ENCODE peak calls at places on chromosomes 2 and 18, in nine cellular contexts. J, M, T, A, V, P, B, O and U are unnamed samples.
A peak's percentile ranks its signal among the peaks of the same experiment; 100 is the strongest.

GRCh38 chr2:108993095-108993937 is 4.3 kb upstream of the EDAR start:
- DNase-seq in P (no peak), O (no peak), B (no peak), J (no peak), V (no peak), T (no peak), A (no peak), M (no peak), U (no peak)

GRCh38 chr2:207928079-207928478 is 97.2 kb downstream of the PLEKHM3 start:
- DNase-seq in J (no peak), M (no peak), P (no peak), V (no peak), O (no peak), A (no peak), T (no peak), B (no peak), U (no peak)

GRCh38 chr2:9264301-9264700 is 57.7 kb downstream of the ASAP2 start:
- DNase-seq in A (no peak), M (no peak), B (no peak), O (no peak), V (no peak), J (no peak), T (no peak), P (no peak), U (no peak)

GRCh38 chr2:237972211-237972610 is 5.4 kb downstream of the UBE2F start:
- DNase-seq in B (no peak), P (no peak), M (no peak), J (no peak), A (no peak), V (no peak), T (no peak), O (no peak), U (no peak)

GRCh38 chr18:76986391-76986790 is 146.2 kb downstream of the MBP start:
- DNase-seq in A (no peak), P (no peak), J (no peak), O (no peak), V (no peak), T (no peak), B (no peak), M (no peak), U (no peak)

GRCh38 chr18:79489900-79490592 is 94.3 kb downstream of the NFATC1 start:
- DNase-seq in V (no peak), A (no peak), T (peak; percentile 16), O (no peak), P (no peak), J (no peak), B (no peak), M (no peak), U (no peak)

GRCh38 chr2:172342611-172343010 is 84.8 kb upstream of the ITGA6 start:
- DNase-seq in T (no peak), O (no peak), V (no peak), M (no peak), B (no peak), J (no peak), P (no peak), A (no peak), U (no peak)

GRCh38 chr18:6009751-6010150 is 114.4 kb upstream of the TMEM200C start:
- DNase-seq in M (no peak), B (no peak), T (no peak), V (no peak), J (no peak), O (no peak), P (no peak), A (no peak), U (no peak)

GRCh38 chr2:160305081-160305750 is 105.1 kb upstream of the ITGB6 start:
- DNase-seq in A (no peak), T (no peak), P (peak; percentile 68), V (no peak), O (no peak), J (no peak), B (no peak), M (no peak), U (no peak)

GRCh38 chr18:2147866-2148265 is 423.4 kb downstream of the METTL4 start:
- DNase-seq in J (no peak), T (no peak), B (no peak), V (no peak), M (no peak), A (no peak), O (no peak), P (peak; percentile 89), U (no peak)

GRCh38 chr2:159573294-159573693 is 43.1 kb downstream of the BAZ2B start:
- DNase-seq in B (no peak), M (no peak), J (no peak), T (no peak), V (no peak), A (no peak), P (no peak), O (no peak), U (no peak)

GRCh38 chr18:59056706-59057492 is 82.8 kb upstream of the SEC11C start:
- DNase-seq in A (peak; percentile 65), V (peak; percentile 88), P (peak; percentile 23), B (peak; percentile 84), J (peak; percentile 77), T (peak; percentile 79), O (peak; percentile 30), M (peak; percentile 73), U (peak; percentile 42)

GRCh38 chr2:38835015-38835601 is 40.6 kb downstream of the DHX57 start:
- DNase-seq in B (no peak), O (no peak), T (no peak), A (peak; percentile 22), M (peak; percentile 28), P (no peak), V (peak; percentile 25), J (no peak), U (no peak)

GRCh38 chr2:98085649-98086048 is 1.3 kb upstream of the VWA3B start:
- DNase-seq in P (no peak), V (no peak), A (no peak), T (no peak), B (no peak), M (no peak), O (no peak), J (no peak), U (no peak)

GRCh38 chr2:240250985-240251847 is 110.8 kb upstream of the OTOS start:
- DNase-seq in M (peak; percentile 20), O (no peak), J (no peak), P (peak; percentile 86), B (peak; percentile 72), T (peak; percentile 92), A (no peak), V (peak; percentile 68), U (no peak)

GRCh38 chr18:36249392-36249791 is 48.1 kb upstream of the FHOD3 start:
- DNase-seq in O (no peak), V (no peak), A (no peak), T (no peak), B (no peak), P (no peak), M (no peak), J (no peak), U (no peak)

GRCh38 chr2:190534310-190535118 is at the start of gene NEMP2:
- DNase-seq in J (peak; percentile 76), B (peak; percentile 88), P (no peak), T (peak; percentile 85), M (peak; percentile 86), A (peak; percentile 93), O (peak; percentile 79), V (peak; percentile 74), U (peak; percentile 89)

GRCh38 chr2:60565472-60565871 is 12.0 kb upstream of the BCL11A start:
- DNase-seq in A (peak; percentile 88), P (no peak), V (no peak), T (peak; percentile 12), O (no peak), M (no peak), J (no peak), B (peak; percentile 37), U (no peak)

GRCh38 chr2:172806426-172807008 is 70.9 kb downstream of the RAPGEF4 start:
- DNase-seq in M (peak; percentile 30), B (peak; percentile 16), O (no peak), P (peak; percentile 24), J (no peak), A (peak; percentile 94), T (no peak), V (no peak), U (peak; percentile 36)

GRCh38 chr2:132757676-132758075 is 87.7 kb upstream of the LYPD1 start:
- DNase-seq in V (no peak), A (no peak), O (no peak), B (no peak), J (no peak), P (no peak), T (no peak), M (no peak), U (no peak)

GRCh38 chr18:58784601-58785137 is 80.0 kb upstream of the ZNF532 start:
- DNase-seq in A (no peak), V (peak; percentile 34), J (no peak), O (no peak), T (no peak), P (no peak), B (peak; percentile 23), M (no peak), U (no peak)

GRCh38 chr2:8475349-8476045 is 206.4 kb upstream of the ID2 start:
- DNase-seq in P (no peak), T (no peak), A (no peak), M (peak; percentile 40), J (no peak), O (no peak), V (no peak), B (no peak), U (peak; percentile 46)

GRCh38 chr2:165067958-165068612 is 112.8 kb upstream of the SLC38A11 start:
- DNase-seq in J (no peak), V (peak; percentile 70), M (no peak), T (peak; percentile 18), O (no peak), B (peak; percentile 78), P (peak; percentile 21), A (no peak), U (no peak)

GRCh38 chr2:36538345-36538744 is 59.6 kb downstream of the FEZ2 start:
- DNase-seq in V (no peak), B (no peak), J (no peak), P (no peak), A (no peak), O (no peak), T (no peak), M (no peak), U (no peak)

GRCh38 chr18:22469061-22469689 is 51.5 kb upstream of the CTAGE1 start:
- DNase-seq in M (no peak), P (no peak), A (no peak), J (no peak), T (no peak), B (no peak), V (no peak), O (no peak), U (no peak)

GRCh38 chr2:17318013-17318412 is 200.2 kb downstream of the RAD51AP2 start:
- DNase-seq in A (no peak), V (no peak), B (no peak), M (no peak), T (no peak), P (no peak), J (no peak), O (no peak), U (no peak)

GRCh38 chr18:76524900-76525698 is 30.1 kb upstream of the ZNF516 start:
- DNase-seq in B (peak; percentile 73), O (no peak), P (peak; percentile 12), M (no peak), J (no peak), T (peak; percentile 52), V (peak; percentile 34), A (no peak), U (no peak)

GRCh38 chr2:183291436-183291835 is 167.2 kb downstream of the NUP35 start:
- DNase-seq in V (no peak), M (no peak), J (no peak), O (no peak), A (no peak), P (no peak), T (no peak), B (no peak), U (no peak)

GRCh38 chr2:106965611-106966010 is 79.6 kb upstream of the ST6GAL2 start:
- DNase-seq in O (no peak), V (no peak), P (no peak), A (no peak), B (no peak), J (no peak), T (no peak), M (no peak), U (no peak)

GRCh38 chr2:215137741-215138340 is 585 bp downstream of the ABCA12 start:
- DNase-seq in A (no peak), O (no peak), B (no peak), M (no peak), V (no peak), P (peak; percentile 21), T (no peak), J (no peak), U (no peak)

GRCh38 chr2:23312996-23313606 is 71.9 kb upstream of the KLHL29 start:
- DNase-seq in M (peak; percentile 49), J (peak; percentile 23), B (peak; percentile 80), T (no peak), O (no peak), A (no peak), V (peak; percentile 73), P (no peak), U (peak; percentile 61)